ENCODE peak calls at places on chromosomes 16 and 17, in eight cellular contexts. F is BJ, G is dorsolateral prefrontal cortex, D is epithelial cell of esophagus, Z is keratinocyte, M is lower lobe of right lung, Y is PC-9, T is GM23338. P is an unnamed sample.

GRCh38 chr17:6257339-6257738 is 177.6 kb downstream of the AIPL1 start:
- DNase-seq in F (no peak), G (no peak), D (peak; percentile 9), Z (no peak), M (no peak), Y (no peak), T (peak; percentile 64), P (peak; percentile 73)

GRCh38 chr17:80034977-80035686 is 540 bp downstream of the TBC1D16 start:
- DNase-seq in F (no peak), G (no peak), D (peak; percentile 22), Z (no peak), M (peak; percentile 66), Y (no peak), T (peak; percentile 70), P (no peak)

GRCh38 chr17:68096111-68096510 is 60.6 kb downstream of the KPNA2 start:
- DNase-seq in F (no peak), G (no peak), D (no peak), Z (no peak), M (no peak), Y (no peak), T (no peak), P (no peak)

GRCh38 chr16:69465083-69465721 is 40.8 kb downstream of the CYB5B start:
- DNase-seq in F (no peak), G (no peak), D (no peak), Z (no peak), M (no peak), Y (no peak), T (no peak), P (no peak)

GRCh38 chr17:40095944-40096791 is 4.2 kb downstream of the NR1D1 start:
- DNase-seq in F (no peak), G (no peak), D (no peak), Z (no peak), M (peak; percentile 62), Y (no peak), T (no peak), P (no peak)

GRCh38 chr17:74452841-74453661 is 13.4 kb upstream of the CD300A start:
- DNase-seq in F (no peak), G (no peak), D (no peak), Z (no peak), M (no peak), Y (no peak), T (no peak), P (no peak)

GRCh38 chr16:88534731-88535141 is 35.5 kb upstream of the ZC3H18 start:
- DNase-seq in F (no peak), G (no peak), D (peak; percentile 52), Z (no peak), M (peak; percentile 75), Y (no peak), T (peak; percentile 65), P (no peak)

GRCh38 chr17:66633322-66633965 is 201.5 kb upstream of the CACNG5 start:
- DNase-seq in F (no peak), G (no peak), D (no peak), Z (no peak), M (no peak), Y (no peak), T (no peak), P (no peak)

GRCh38 chr17:71919181-71919580 is 201.6 kb upstream of the SOX9 start:
- DNase-seq in F (no peak), G (no peak), D (no peak), Z (no peak), M (no peak), Y (no peak), T (no peak), P (no peak)

GRCh38 chr16:12497558-12497957 is 306.1 kb downstream of the CPPED1 start:
- DNase-seq in F (no peak), G (no peak), D (no peak), Z (no peak), M (no peak), Y (no peak), T (no peak), P (no peak)

GRCh38 chr17:81517009-81517338 is 4.4 kb upstream of the ACTG1 start:
- DNase-seq in F (no peak), G (no peak), D (no peak), Z (no peak), M (peak; percentile 31), Y (no peak), T (no peak), P (no peak)
- H3K4me3 ChIP-seq in F (peak overlapping the region; percentile 89), G (no peak overlapping the region), D (no peak overlapping the region), Z (no peak overlapping the region), M (peak overlapping the region; percentile 94), Y (no peak overlapping the region), T (no peak overlapping the region), P (no peak overlapping the region)

GRCh38 chr17:63880706-63881105 is 1.0 kb downstream of the GH2 start:
- DNase-seq in F (no peak), G (no peak), D (no peak), Z (no peak), M (no peak), Y (no peak), T (no peak), P (no peak)

GRCh38 chr17:63881935-63882601 is at the start of gene GH2:
- DNase-seq in F (no peak), G (no peak), D (peak; percentile 65), Z (no peak), M (no peak), Y (peak; percentile 40), T (peak; percentile 82), P (no peak)
- TF ChIP-seq CTCF in F (peak; percentile 78), G (no peak), D (peak; percentile 70), Z (peak; percentile 67), M (peak; percentile 56), Y (peak; percentile 77), T (peak; percentile 67), P (peak; percentile 71)

GRCh38 chr16:4323071-4323844 is 7.4 kb downstream of the GLIS2 start:
- DNase-seq in F (no peak), G (no peak), D (no peak), Z (no peak), M (peak; percentile 71), Y (no peak), T (no peak), P (no peak)

GRCh38 chr16:4323845-4324478 is 8.1 kb downstream of the GLIS2 start:
- DNase-seq in F (no peak), G (no peak), D (no peak), Z (no peak), M (peak; percentile 71), Y (no peak), T (peak; percentile 87), P (no peak)

GRCh38 chr16:4324479-4324868 is 8.6 kb downstream of the GLIS2 start:
- DNase-seq in F (no peak), G (no peak), D (no peak), Z (no peak), M (no peak), Y (no peak), T (no peak), P (no peak)

GRCh38 chr16:4327386-4327781 is 11.5 kb downstream of the GLIS2 start:
- DNase-seq in F (no peak), G (no peak), D (no peak), Z (no peak), M (no peak), Y (no peak), T (no peak), P (no peak)

GRCh38 chr16:4324871-4325740 is 9.2 kb downstream of the GLIS2 start:
- DNase-seq in F (no peak), G (no peak), D (no peak), Z (no peak), M (no peak), Y (no peak), T (no peak), P (no peak)
- H3K4me3 ChIP-seq in F (no peak overlapping the region), G (no peak overlapping the region), D (no peak overlapping the region), Z (no peak overlapping the region), M (no peak overlapping the region), Y (no peak overlapping the region), T (no peak overlapping the region), P (no peak overlapping the region)

GRCh38 chr16:84975066-84975465 is 36.3 kb downstream of the ZDHHC7 start:
- DNase-seq in F (no peak), G (no peak), D (no peak), Z (no peak), M (no peak), Y (no peak), T (no peak), P (no peak)

GRCh38 chr16:84973226-84973625 is 38.1 kb downstream of the ZDHHC7 start:
- DNase-seq in F (no peak), G (no peak), D (no peak), Z (no peak), M (no peak), Y (no peak), T (no peak), P (no peak)

GRCh38 chr16:84967828-84968227 is 43.5 kb downstream of the ZDHHC7 start:
- DNase-seq in F (no peak), G (no peak), D (peak; percentile 68), Z (no peak), M (no peak), Y (no peak), T (no peak), P (no peak)

GRCh38 chr16:84973776-84974523 is 37.4 kb downstream of the ZDHHC7 start:
- DNase-seq in F (no peak), G (no peak), D (no peak), Z (no peak), M (no peak), Y (no peak), T (no peak), P (no peak)

GRCh38 chr16:84970447-84971127 is 40.7 kb downstream of the ZDHHC7 start:
- DNase-seq in F (no peak), G (peak; percentile 79), D (peak; percentile 83), Z (peak; percentile 32), M (peak; percentile 87), Y (peak; percentile 61), T (peak; percentile 91), P (no peak)
- TF ChIP-seq CTCF in F (peak; percentile 87), G (peak; percentile 96), D (peak; percentile 81), Z (peak; percentile 95), M (peak; percentile 98), Y (peak; percentile 95), T (peak; percentile 88), P (peak; percentile 89)

P was measured in kidney epithelial cell.